ENCODE peak calls at places on chromosomes 6 and 20, in eight cellular contexts. P, I, W, S, H, Z, F and B are unnamed samples.

GRCh38 chr6:157420497-157420896 is 39.5 kb downstream of the ZDHHC14 start:
- DNase-seq in S (no peak), I (no peak), H (no peak), W (no peak), F (no peak), Z (no peak), P (no peak), B (no peak)

GRCh38 chr20:55014766-55015165 is 539.4 kb downstream of the DOK5 start:
- DNase-seq in P (no peak), S (no peak), F (no peak), H (no peak), W (no peak), I (no peak), Z (no peak), B (no peak)

GRCh38 chr20:64080013-64080812 is at the start of gene OPRL1:
- DNase-seq in Z (peak; percentile 62), W (no peak), I (peak; percentile 19), P (no peak), S (peak; percentile 83), F (no peak), H (no peak), B (no peak)

GRCh38 chr20:44967207-44967807 is 995 bp downstream of the STK4 start:
- DNase-seq in P (no peak), S (peak; percentile 62), H (no peak), I (no peak), W (peak; percentile 40), F (no peak), Z (no peak), B (no peak)

GRCh38 chr20:37875776-37876175 is 27.2 kb upstream of the VSTM2L start:
- DNase-seq in P (no peak), H (no peak), F (no peak), W (no peak), S (no peak), Z (peak; percentile 31), I (no peak), B (no peak)

GRCh38 chr20:40980106-40980827 is 48.4 kb upstream of the TOP1 start:
- DNase-seq in P (no peak), I (no peak), W (no peak), S (no peak), H (no peak), F (no peak), Z (no peak), B (no peak)

GRCh38 chr20:38343798-38344701 is 2.2 kb upstream of the LBP start:
- DNase-seq in I (no peak), H (no peak), W (no peak), Z (no peak), P (no peak), S (no peak), F (no peak), B (no peak)

GRCh38 chr6:158928068-158928467 is 71.9 kb downstream of the RSPH3 start:
- DNase-seq in S (no peak), H (no peak), W (no peak), Z (no peak), P (no peak), I (no peak), F (no peak), B (no peak)

GRCh38 chr6:40950986-40951730 is 87.9 kb downstream of the UNC5CL start:
- DNase-seq in W (no peak), S (no peak), P (no peak), I (peak; percentile 84), H (peak; percentile 80), Z (no peak), F (peak; percentile 79), B (no peak)

GRCh38 chr6:50816947-50817637 is 1.6 kb upstream of the TFAP2B start:
- DNase-seq in W (no peak), I (no peak), P (no peak), F (no peak), S (no peak), H (no peak), Z (no peak), B (no peak)

GRCh38 chr6:42720739-42721138 is 1.7 kb downstream of the PRPH2 start:
- DNase-seq in Z (no peak), F (no peak), H (no peak), W (no peak), S (no peak), I (peak; percentile 69), P (no peak), B (no peak)

GRCh38 chr6:73050706-73051105 is 174.6 kb downstream of the KHDC1L start:
- DNase-seq in P (no peak), W (no peak), S (no peak), Z (no peak), F (no peak), H (no peak), I (no peak), B (no peak)

GRCh38 chr20:51532577-51533191 is 9.8 kb downstream of the NFATC2 start:
- DNase-seq in S (no peak), H (no peak), W (peak; percentile 41), I (peak; percentile 72), Z (peak; percentile 80), P (no peak), F (no peak), B (no peak)

GRCh38 chr6:36916159-36916558 is 30.4 kb downstream of the C6orf89 start:
- DNase-seq in I (peak; percentile 37), Z (no peak), W (no peak), F (no peak), H (no peak), S (no peak), P (no peak), B (no peak)

GRCh38 chr6:36913082-36913481 is 27.3 kb downstream of the C6orf89 start:
- DNase-seq in P (no peak), S (no peak), H (no peak), I (no peak), F (no peak), Z (no peak), W (no peak), B (no peak)

GRCh38 chr6:36917541-36918193 is 31.9 kb downstream of the C6orf89 start:
- DNase-seq in I (peak; percentile 75), H (peak; percentile 57), P (no peak), Z (peak; percentile 76), F (no peak), S (no peak), W (peak; percentile 24), B (peak; percentile 71)

GRCh38 chr6:36914227-36914794 is 28.6 kb downstream of the C6orf89 start:
- DNase-seq in I (peak; percentile 34), S (no peak), P (no peak), W (peak; percentile 80), Z (no peak), H (peak; percentile 34), F (peak; percentile 91), B (no peak)

GRCh38 chr6:36915599-36915998 is 29.8 kb downstream of the C6orf89 start:
- DNase-seq in F (no peak), I (no peak), Z (no peak), W (no peak), S (no peak), H (no peak), P (no peak), B (no peak)
- H3K4me1 ChIP-seq in F (no peaks in the 10 kb centered on the region), I (peaks cover 21% of the 10 kb centered on the region), Z (peaks cover 18% of the 10 kb centered on the region), W (peaks cover 29% of the 10 kb centered on the region), S (peaks cover 23% of the 10 kb centered on the region), H (peaks cover 51% of the 10 kb centered on the region), P (no peaks in the 10 kb centered on the region), B (peaks cover 7% of the 10 kb centered on the region)

GRCh38 chr6:151393410-151393809 is 2.1 kb upstream of the ZBTB2 start:
- DNase-seq in H (no peak), W (no peak), S (no peak), I (no peak), F (no peak), Z (no peak), P (no peak), B (no peak)
- H3K4me3 ChIP-seq in H (no peak overlapping the region), W (no peak overlapping the region), S (peak overlapping the region; percentile 3), I (peak overlapping the region; percentile 89), F (peak overlapping the region; percentile 97), Z (peak overlapping the region; percentile 97), P (no peak overlapping the region), B (no peak overlapping the region)

GRCh38 chr20:17964073-17964472 is 4.5 kb downstream of the SNX5 start:
- DNase-seq in H (no peak), F (no peak), I (no peak), P (no peak), W (no peak), Z (no peak), S (no peak), B (no peak)

GRCh38 chr20:17965042-17965697 is 3.4 kb downstream of the SNX5 start:
- DNase-seq in H (no peak), I (no peak), F (no peak), Z (no peak), W (no peak), S (no peak), P (no peak), B (no peak)

GRCh38 chr20:17961600-17961965 is 7.0 kb downstream of the SNX5 start:
- DNase-seq in W (no peak), Z (no peak), P (no peak), H (no peak), I (no peak), F (no peak), S (no peak), B (no peak)

GRCh38 chr20:17964632-17965031 is 4.0 kb downstream of the SNX5 start:
- DNase-seq in Z (no peak), H (no peak), F (no peak), W (no peak), I (no peak), S (no peak), P (no peak), B (no peak)

DNA sequence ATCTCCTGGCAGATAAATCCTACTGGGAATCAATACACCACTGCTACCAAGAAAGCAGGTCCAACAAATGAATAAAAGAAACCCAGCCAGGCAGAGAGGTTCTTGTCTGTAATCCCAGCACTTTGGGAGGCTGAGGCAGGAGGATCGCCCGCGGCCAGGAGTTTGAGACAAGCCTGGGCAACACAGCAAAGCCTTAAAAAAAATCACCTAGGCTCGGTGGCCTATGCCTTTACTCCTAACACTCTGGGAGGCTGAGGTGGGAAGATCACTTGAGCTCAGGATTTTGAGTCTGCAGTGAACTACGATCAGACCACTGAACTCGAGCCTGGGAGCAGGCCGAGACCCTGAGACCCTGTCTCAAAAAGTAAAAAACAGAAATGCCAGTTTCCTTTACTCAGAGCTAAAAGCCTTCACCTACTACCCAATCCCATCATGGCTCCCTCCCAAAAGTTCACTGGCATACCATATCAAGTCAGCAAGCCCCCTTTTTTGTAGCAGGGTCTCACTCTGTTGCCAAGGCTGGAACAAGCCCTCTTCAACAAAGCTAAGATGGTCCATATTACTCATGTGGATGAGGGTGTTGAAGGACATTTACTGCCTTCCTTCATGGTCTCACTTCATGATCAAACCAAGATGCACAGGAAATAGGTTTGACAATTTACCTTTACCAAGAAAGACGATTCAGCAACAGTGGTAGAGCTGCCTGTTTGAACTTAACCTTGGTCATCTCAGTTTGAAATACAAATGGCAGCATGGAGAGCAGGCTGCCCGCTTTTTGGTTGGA is 5.3 kb downstream of the SNX5 start:
- DNase-seq in Z (no peak), H (no peak), P (no peak), F (no peak), I (no peak), S (no peak), W (no peak), B (no peak)
- H3K4me1 ChIP-seq in Z (peaks cover 69% of the 10 kb centered on the region), H (peaks cover 60% of the 10 kb centered on the region), P (peaks cover 12% of the 10 kb centered on the region), F (peaks cover 34% of the 10 kb centered on the region), I (peaks cover 23% of the 10 kb centered on the region), S (peaks cover 54% of the 10 kb centered on the region), W (peaks cover 75% of the 10 kb centered on the region), B (no peaks in the 10 kb centered on the region)

GRCh38 chr6:28606424-28607391 is 81.0 kb downstream of the GPX5 start:
- DNase-seq in W (peak; percentile 13), H (peak; percentile 78), I (peak; percentile 80), F (peak; percentile 91), P (peak; percentile 57), Z (no peak), S (peak; percentile 43), B (no peak)
- H3K4me3 ChIP-seq in W (no peak overlapping the region), H (peak overlapping the region; percentile 35), I (peak overlapping the region; percentile 55), F (peak overlapping the region; percentile 79), P (peak overlapping the region; percentile 60), Z (peak overlapping the region; percentile 22), S (peak overlapping the region; percentile 15), B (no peak overlapping the region)